ENCODE peak calls at places on chromosomes 4 and X, in nine cellular contexts. Z is fibroblast of the aortic adventitia; C is AG10803; X is activated CD4-positive, alpha-beta T cell treated with anti-CD3 and anti-CD28 coated beads, Interleukin-2, amount 50 U/mL, for 1 hour; S is GM04503; A is breast epithelium; U is NCI-H2081; M is sigmoid colon; P is ecto neural progenitor cell. W is an unnamed sample.

GRCh38 chr4:51943221-51943620 is 76.9 kb downstream of the LRRC66 start:
- DNase-seq in Z (peak), C (peak), X (no peak), S (no peak), A (no peak), U (no peak), M (no peak), P (no peak), W (no peak)

GRCh38 chr4:84870398-84871163 is 95.9 kb downstream of the WDFY3 start:
- DNase-seq in Z (peak), C (peak), X (no peak), S (no peak), A (no peak), U (no peak), M (no peak), P (no peak), W (no peak)

GRCh38 chr4:47612116-47613023 is 127.3 kb downstream of the ATP10D start:
- DNase-seq in Z (peak), C (peak), X (no peak), S (no peak), A (no peak), U (no peak), M (no peak), P (no peak), W (no peak)

GRCh38 chrX:48467331-48467761 is 2.7 kb downstream of the SLC38A5 start:
- DNase-seq in Z (no peak), C (no peak), X (no peak), S (no peak), A (no peak), U (no peak), M (no peak), P (no peak), W (no peak)

GRCh38 chrX:17377795-17378194 is 2.8 kb downstream of the NHS start:
- DNase-seq in Z (no peak), C (no peak), X (no peak), S (no peak), A (no peak), U (no peak), M (no peak), P (no peak), W (no peak)

GRCh38 chrX:121000589-121000988 is 15.0 kb upstream of the CT47A1 start:
- DNase-seq in Z (peak), C (no peak), X (no peak), S (no peak), A (no peak), U (no peak), M (no peak), P (no peak), W (no peak)

GRCh38 chr4:170723171-170723570 is 633.4 kb upstream of the AADAT start:
- DNase-seq in Z (no peak), C (no peak), X (no peak), S (no peak), A (no peak), U (no peak), M (no peak), P (no peak), W (no peak)

GRCh38 chrX:72479324-72480274 is 93.0 kb downstream of the HDAC8 start:
- DNase-seq in Z (no peak), C (no peak), X (no peak), S (no peak), A (no peak), U (no peak), M (no peak), P (no peak), W (no peak)

GRCh38 chr4:73844352-73844751 is 7.9 kb downstream of the CXCL6 start:
- DNase-seq in Z (peak), C (peak), X (no peak), S (peak), A (no peak), U (no peak), M (no peak), P (no peak), W (no peak)

GRCh38 chrX:9765072-9765736 is 443 bp downstream of the GPR143 start:
- DNase-seq in Z (no peak), C (no peak), X (no peak), S (no peak), A (no peak), U (no peak), M (no peak), P (peak), W (no peak)

GRCh38 chr4:110106946-110107325 is 91.5 kb downstream of the ELOVL6 start:
- DNase-seq in Z (peak), C (peak), X (no peak), S (no peak), A (no peak), U (no peak), M (no peak), P (no peak), W (no peak)

GRCh38 chrX:57083143-57083542 is 38.2 kb downstream of the SPIN2B start:
- DNase-seq in Z (no peak), C (no peak), X (no peak), S (no peak), A (no peak), U (no peak), M (no peak), P (no peak), W (no peak)

GRCh38 chr4:156113138-156113537 is 159.5 kb upstream of the CTSO start:
- DNase-seq in Z (no peak), C (no peak), X (no peak), S (no peak), A (no peak), U (peak), M (no peak), P (no peak), W (no peak)

GRCh38 chr4:68011684-68012083 is 48.4 kb upstream of the TMPRSS11A start:
- DNase-seq in Z (no peak), C (no peak), X (no peak), S (no peak), A (no peak), U (no peak), M (no peak), P (no peak), W (no peak)

GRCh38 chr4:46277165-46277951 is 112.6 kb downstream of the GABRA2 start:
- DNase-seq in Z (no peak), C (no peak), X (no peak), S (no peak), A (no peak), U (peak), M (no peak), P (no peak), W (no peak)

GRCh38 chr4:4461850-4462249 is 74.9 kb downstream of the NSG1 start:
- DNase-seq in Z (no peak), C (no peak), X (peak), S (no peak), A (peak), U (no peak), M (no peak), P (no peak), W (no peak)

GRCh38 chr4:156954598-156954997 is 17.0 kb downstream of the PDGFC start:
- DNase-seq in Z (no peak), C (no peak), X (no peak), S (no peak), A (no peak), U (no peak), M (no peak), P (no peak), W (no peak)

GRCh38 chr4:176539785-176540175 is 220.0 kb downstream of the SPCS3 start:
- DNase-seq in Z (peak), C (no peak), X (no peak), S (no peak), A (no peak), U (no peak), M (no peak), P (no peak), W (no peak)

GRCh38 chrX:17374619-17375360 is at the start of gene NHS:
- DNase-seq in Z (peak), C (peak), X (no peak), S (no peak), A (peak), U (peak), M (peak), P (peak), W (peak)

GRCh38 chr4:143375326-143376073 is 38.8 kb downstream of the GAB1 start:
- DNase-seq in Z (no peak), C (no peak), X (no peak), S (no peak), A (no peak), U (peak), M (no peak), P (peak), W (peak)

GRCh38 chr4:91577864-91578263 is 725.9 kb upstream of the GRID2 start:
- DNase-seq in Z (no peak), C (no peak), X (no peak), S (no peak), A (no peak), U (no peak), M (no peak), P (no peak), W (no peak)

GRCh38 chr4:80125252-80126177 is 52.5 kb upstream of the ANTXR2 start:
- DNase-seq in Z (peak), C (peak), X (peak), S (no peak), A (no peak), U (no peak), M (no peak), P (no peak), W (peak)

GRCh38 chrX:9785252-9785943 is 831 bp upstream of the SHROOM2 start:
- DNase-seq in Z (no peak), C (no peak), X (no peak), S (no peak), A (no peak), U (no peak), M (no peak), P (peak), W (no peak)

GRCh38 chr4:54091637-54092404 is 8.1 kb upstream of the GSX2 start:
- DNase-seq in Z (peak), C (peak), X (peak), S (peak), A (peak), U (peak), M (peak), P (peak), W (peak)

GRCh38 chr4:35993606-35994005 is 250.7 kb downstream of the ARAP2 start:
- DNase-seq in Z (no peak), C (no peak), X (no peak), S (no peak), A (no peak), U (no peak), M (no peak), P (no peak), W (no peak)

GRCh38 chr4:53986062-53986461 is 78.3 kb downstream of the CHIC2 start:
- DNase-seq in Z (no peak), C (no peak), X (no peak), S (no peak), A (peak), U (no peak), M (no peak), P (no peak), W (no peak)

GRCh38 chrX:41909068-41909467 is 14.3 kb downstream of the CASK start:
- DNase-seq in Z (no peak), C (no peak), X (no peak), S (no peak), A (no peak), U (no peak), M (no peak), P (no peak), W (no peak)

GRCh38 chrX:45196701-45197100 is 4.0 kb downstream of the DIPK2B start:
- DNase-seq in Z (no peak), C (peak), X (no peak), S (peak), A (no peak), U (no peak), M (no peak), P (no peak), W (no peak)

GRCh38 chr4:13531609-13531998 is 12.7 kb downstream of the NKX3-2 start:
- DNase-seq in Z (no peak), C (no peak), X (no peak), S (no peak), A (no peak), U (no peak), M (no peak), P (no peak), W (no peak)

W was measured in B cell.